ENCODE peak calls at places on chromosomes 2 and 18, in seven cellular contexts. One of them, this sample, is unnamed.

GRCh38 chr2:191758420-191759199 is 80.7 kb downstream of the NABP1 start:
- DNase-seq in neural crest cell: peak; percentile 14
- DNase-seq in NCI-H2081: no peak
- DNase-seq in heart right ventricle: no peak
- DNase-seq in CD8-positive, alpha-beta memory T cell: peak; percentile 66
- DNase-seq in activated CD8-positive, alpha-beta memory T cell treated with anti-CD3 and anti-CD28 coated beads, Interleukin-2, amount 50 U/mL, for 48 hours: peak; percentile 59
- DNase-seq in RKO: peak; percentile 83
- DNase-seq in this sample: peak; percentile 70

GRCh38 chr2:9310827-9311226 is 104.2 kb downstream of the ASAP2 start:
- DNase-seq in NCI-H2081: no peak
- DNase-seq in CD8-positive, alpha-beta memory T cell: no peak
- DNase-seq in heart right ventricle: no peak
- DNase-seq in RKO: no peak
- DNase-seq in neural crest cell: no peak
- DNase-seq in activated CD8-positive, alpha-beta memory T cell treated with anti-CD3 and anti-CD28 coated beads, Interleukin-2, amount 50 U/mL, for 48 hours: no peak
- DNase-seq in this sample: no peak

GRCh38 chr2:45436456-45436855 is 174.6 kb downstream of the SRBD1 start:
- DNase-seq in activated CD8-positive, alpha-beta memory T cell treated with anti-CD3 and anti-CD28 coated beads, Interleukin-2, amount 50 U/mL, for 48 hours: no peak
- DNase-seq in CD8-positive, alpha-beta memory T cell: no peak
- DNase-seq in RKO: no peak
- DNase-seq in NCI-H2081: no peak
- DNase-seq in heart right ventricle: no peak
- DNase-seq in neural crest cell: no peak
- DNase-seq in this sample: no peak

GRCh38 chr2:9423922-9424272 is 443 bp downstream of the CPSF3 start:
- DNase-seq in neural crest cell: no peak
- DNase-seq in activated CD8-positive, alpha-beta memory T cell treated with anti-CD3 and anti-CD28 coated beads, Interleukin-2, amount 50 U/mL, for 48 hours: no peak
- DNase-seq in heart right ventricle: no peak
- DNase-seq in NCI-H2081: no peak
- DNase-seq in RKO: peak; percentile 51
- DNase-seq in CD8-positive, alpha-beta memory T cell: no peak
- DNase-seq in this sample: no peak

GRCh38 chr18:70181015-70181414 is 24.5 kb downstream of the RTTN start:
- DNase-seq in activated CD8-positive, alpha-beta memory T cell treated with anti-CD3 and anti-CD28 coated beads, Interleukin-2, amount 50 U/mL, for 48 hours: no peak
- DNase-seq in NCI-H2081: no peak
- DNase-seq in heart right ventricle: no peak
- DNase-seq in CD8-positive, alpha-beta memory T cell: no peak
- DNase-seq in RKO: peak; percentile 69
- DNase-seq in neural crest cell: no peak
- DNase-seq in this sample: peak; percentile 33

GRCh38 chr2:121376851-121377250 is 91.8 kb upstream of the TFCP2L1 start:
- DNase-seq in heart right ventricle: no peak
- DNase-seq in activated CD8-positive, alpha-beta memory T cell treated with anti-CD3 and anti-CD28 coated beads, Interleukin-2, amount 50 U/mL, for 48 hours: no peak
- DNase-seq in neural crest cell: no peak
- DNase-seq in RKO: no peak
- DNase-seq in CD8-positive, alpha-beta memory T cell: no peak
- DNase-seq in NCI-H2081: peak; percentile 16
- DNase-seq in this sample: no peak

GRCh38 chr2:121151311-121152109 is 133.5 kb downstream of the TFCP2L1 start:
- DNase-seq in activated CD8-positive, alpha-beta memory T cell treated with anti-CD3 and anti-CD28 coated beads, Interleukin-2, amount 50 U/mL, for 48 hours: no peak
- DNase-seq in heart right ventricle: no peak
- DNase-seq in neural crest cell: no peak
- DNase-seq in NCI-H2081: no peak
- DNase-seq in CD8-positive, alpha-beta memory T cell: no peak
- DNase-seq in RKO: no peak
- DNase-seq in this sample: peak; percentile 44

GRCh38 chr2:9481257-9481922 is 7.0 kb downstream of the IAH1 start:
- DNase-seq in CD8-positive, alpha-beta memory T cell: no peak
- DNase-seq in NCI-H2081: no peak
- DNase-seq in neural crest cell: no peak
- DNase-seq in RKO: no peak
- DNase-seq in heart right ventricle: no peak
- DNase-seq in activated CD8-positive, alpha-beta memory T cell treated with anti-CD3 and anti-CD28 coated beads, Interleukin-2, amount 50 U/mL, for 48 hours: no peak
- DNase-seq in this sample: no peak

GRCh38 chr2:17835511-17835910 is 19.3 kb downstream of the MSGN1 start:
- DNase-seq in activated CD8-positive, alpha-beta memory T cell treated with anti-CD3 and anti-CD28 coated beads, Interleukin-2, amount 50 U/mL, for 48 hours: no peak
- DNase-seq in neural crest cell: no peak
- DNase-seq in NCI-H2081: no peak
- DNase-seq in RKO: no peak
- DNase-seq in heart right ventricle: no peak
- DNase-seq in CD8-positive, alpha-beta memory T cell: no peak
- DNase-seq in this sample: no peak

GRCh38 chr2:209121691-209122090 is 302.2 kb upstream of the MAP2 start:
- DNase-seq in RKO: no peak
- DNase-seq in activated CD8-positive, alpha-beta memory T cell treated with anti-CD3 and anti-CD28 coated beads, Interleukin-2, amount 50 U/mL, for 48 hours: no peak
- DNase-seq in CD8-positive, alpha-beta memory T cell: no peak
- DNase-seq in NCI-H2081: no peak
- DNase-seq in neural crest cell: no peak
- DNase-seq in heart right ventricle: no peak
- DNase-seq in this sample: no peak

GRCh38 chr18:10856146-10856545 is 293.2 kb downstream of the PIEZO2 start:
- DNase-seq in activated CD8-positive, alpha-beta memory T cell treated with anti-CD3 and anti-CD28 coated beads, Interleukin-2, amount 50 U/mL, for 48 hours: no peak
- DNase-seq in heart right ventricle: no peak
- DNase-seq in neural crest cell: no peak
- DNase-seq in NCI-H2081: no peak
- DNase-seq in RKO: no peak
- DNase-seq in CD8-positive, alpha-beta memory T cell: no peak
- DNase-seq in this sample: no peak

GRCh38 chr18:42192251-42193248 is 237.5 kb downstream of the PIK3C3 start:
- DNase-seq in neural crest cell: no peak
- DNase-seq in CD8-positive, alpha-beta memory T cell: no peak
- DNase-seq in heart right ventricle: no peak
- DNase-seq in NCI-H2081: no peak
- DNase-seq in RKO: peak; percentile 63
- DNase-seq in activated CD8-positive, alpha-beta memory T cell treated with anti-CD3 and anti-CD28 coated beads, Interleukin-2, amount 50 U/mL, for 48 hours: no peak
- DNase-seq in this sample: no peak

GRCh38 chr18:67875936-67876335 is 359.4 kb upstream of the DSEL start:
- DNase-seq in activated CD8-positive, alpha-beta memory T cell treated with anti-CD3 and anti-CD28 coated beads, Interleukin-2, amount 50 U/mL, for 48 hours: no peak
- DNase-seq in heart right ventricle: no peak
- DNase-seq in neural crest cell: no peak
- DNase-seq in NCI-H2081: no peak
- DNase-seq in CD8-positive, alpha-beta memory T cell: no peak
- DNase-seq in RKO: no peak
- DNase-seq in this sample: no peak

GRCh38 chr2:61165946-61166345 is 4.0 kb downstream of the C2orf74 start:
- DNase-seq in activated CD8-positive, alpha-beta memory T cell treated with anti-CD3 and anti-CD28 coated beads, Interleukin-2, amount 50 U/mL, for 48 hours: peak; percentile 23
- DNase-seq in RKO: no peak
- DNase-seq in NCI-H2081: no peak
- DNase-seq in neural crest cell: no peak
- DNase-seq in heart right ventricle: no peak
- DNase-seq in CD8-positive, alpha-beta memory T cell: no peak
- DNase-seq in this sample: no peak

GRCh38 chr2:152508446-152508845 is 173.5 kb downstream of the FMNL2 start:
- DNase-seq in NCI-H2081: no peak
- DNase-seq in CD8-positive, alpha-beta memory T cell: no peak
- DNase-seq in neural crest cell: no peak
- DNase-seq in activated CD8-positive, alpha-beta memory T cell treated with anti-CD3 and anti-CD28 coated beads, Interleukin-2, amount 50 U/mL, for 48 hours: no peak
- DNase-seq in RKO: no peak
- DNase-seq in heart right ventricle: no peak
- DNase-seq in this sample: no peak

GRCh38 chr2:205889073-205889472 is 196.9 kb downstream of the INO80D start:
- DNase-seq in neural crest cell: no peak
- DNase-seq in NCI-H2081: no peak
- DNase-seq in heart right ventricle: no peak
- DNase-seq in CD8-positive, alpha-beta memory T cell: no peak
- DNase-seq in activated CD8-positive, alpha-beta memory T cell treated with anti-CD3 and anti-CD28 coated beads, Interleukin-2, amount 50 U/mL, for 48 hours: no peak
- DNase-seq in RKO: peak; percentile 25
- DNase-seq in this sample: no peak

GRCh38 chr18:79847606-79848293 is 50.0 kb downstream of the KCNG2 start:
- DNase-seq in NCI-H2081: no peak
- DNase-seq in heart right ventricle: no peak
- DNase-seq in activated CD8-positive, alpha-beta memory T cell treated with anti-CD3 and anti-CD28 coated beads, Interleukin-2, amount 50 U/mL, for 48 hours: no peak
- DNase-seq in RKO: no peak
- DNase-seq in neural crest cell: no peak
- DNase-seq in CD8-positive, alpha-beta memory T cell: no peak
- DNase-seq in this sample: no peak

GRCh38 chr2:236943841-236944513 is 141.7 kb upstream of the COPS8 start:
- DNase-seq in heart right ventricle: no peak
- DNase-seq in neural crest cell: no peak
- DNase-seq in activated CD8-positive, alpha-beta memory T cell treated with anti-CD3 and anti-CD28 coated beads, Interleukin-2, amount 50 U/mL, for 48 hours: no peak
- DNase-seq in NCI-H2081: no peak
- DNase-seq in CD8-positive, alpha-beta memory T cell: no peak
- DNase-seq in RKO: no peak
- DNase-seq in this sample: no peak